ENCODE peak calls at places on chromosomes 2 and 18, in eight cellular contexts. M, G, S, O, U, R, F and H are unnamed samples.

GRCh38 chr2:233100192-233100998 is 40.3 kb downstream of the INPP5D start:
- DNase-seq in O (peak; percentile 79), R (no peak), F (no peak), G (no peak), U (peak; percentile 65), M (peak; percentile 55), S (no peak), H (no peak)

GRCh38 chr2:108355907-108356734 is 21.6 kb upstream of the SULT1C4 start:
- DNase-seq in F (no peak), U (no peak), S (no peak), G (no peak), O (no peak), R (no peak), M (no peak), H (peak; percentile 15)

GRCh38 chr2:28326469-28326805 is 66.2 kb upstream of the FOSL2 start:
- DNase-seq in O (no peak), G (no peak), R (no peak), S (no peak), F (no peak), M (no peak), U (no peak), H (no peak)

GRCh38 chr2:183248866-183249567 is 124.8 kb downstream of the NUP35 start:
- DNase-seq in G (peak; percentile 60), S (peak; percentile 27), R (peak; percentile 24), O (no peak), M (no peak), F (no peak), U (peak; percentile 17), H (peak; percentile 44)

GRCh38 chr18:77068321-77068841 is 64.2 kb downstream of the MBP start:
- DNase-seq in G (no peak), O (peak; percentile 85), M (no peak), F (no peak), U (no peak), R (no peak), S (no peak), H (no peak)

GRCh38 chr2:23419171-23420090 is 34.5 kb downstream of the KLHL29 start:
- DNase-seq in S (no peak), U (no peak), M (no peak), G (no peak), R (no peak), O (no peak), F (no peak), H (no peak)

GRCh38 chr2:191382801-191383200 is 137.6 kb downstream of the MYO1B start:
- DNase-seq in M (no peak), U (no peak), O (no peak), S (no peak), F (no peak), R (no peak), G (no peak), H (peak; percentile 63)

GRCh38 chr2:170926743-170927297 is 2.2 kb upstream of the GORASP2 start:
- DNase-seq in M (no peak), G (no peak), O (no peak), F (no peak), U (no peak), S (no peak), R (no peak), H (no peak)

GRCh38 chr2:41598161-41598894 is 449.5 kb upstream of the PKDCC start:
- DNase-seq in O (no peak), S (no peak), R (no peak), F (peak; percentile 46), M (no peak), U (no peak), G (no peak), H (no peak)

GRCh38 chr2:44330801-44331200 is 30.5 kb downstream of the PREPL start:
- DNase-seq in R (no peak), M (no peak), S (no peak), F (no peak), G (no peak), U (no peak), O (no peak), H (no peak)

GRCh38 chr2:238574490-238575271 is 148.0 kb downstream of the ASB1 start:
- DNase-seq in M (no peak), R (no peak), S (no peak), U (no peak), G (no peak), F (no peak), O (no peak), H (no peak)

GRCh38 chr18:3411327-3411726 is 38.6 kb upstream of the TGIF1 start:
- DNase-seq in G (no peak), R (no peak), M (no peak), U (no peak), F (no peak), O (no peak), S (no peak), H (no peak)

GRCh38 chr2:217330647-217331046 is 470.8 kb upstream of the TNP1 start:
- DNase-seq in G (peak; percentile 35), S (no peak), U (no peak), R (no peak), O (no peak), M (no peak), F (no peak), H (no peak)

GRCh38 chr2:108968619-108969018 is 20.4 kb downstream of the EDAR start:
- DNase-seq in F (no peak), G (no peak), U (no peak), R (no peak), M (no peak), O (no peak), S (no peak), H (peak; percentile 45)

GRCh38 chr2:6083131-6083530 is 390.9 kb downstream of the SOX11 start:
- DNase-seq in R (no peak), S (no peak), U (no peak), G (peak; percentile 62), O (no peak), M (no peak), F (no peak), H (no peak)

GRCh38 chr2:8215159-8215863 is 466.5 kb upstream of the ID2 start:
- DNase-seq in F (no peak), M (no peak), U (peak; percentile 7), S (no peak), R (no peak), O (no peak), G (no peak), H (no peak)

DNA sequence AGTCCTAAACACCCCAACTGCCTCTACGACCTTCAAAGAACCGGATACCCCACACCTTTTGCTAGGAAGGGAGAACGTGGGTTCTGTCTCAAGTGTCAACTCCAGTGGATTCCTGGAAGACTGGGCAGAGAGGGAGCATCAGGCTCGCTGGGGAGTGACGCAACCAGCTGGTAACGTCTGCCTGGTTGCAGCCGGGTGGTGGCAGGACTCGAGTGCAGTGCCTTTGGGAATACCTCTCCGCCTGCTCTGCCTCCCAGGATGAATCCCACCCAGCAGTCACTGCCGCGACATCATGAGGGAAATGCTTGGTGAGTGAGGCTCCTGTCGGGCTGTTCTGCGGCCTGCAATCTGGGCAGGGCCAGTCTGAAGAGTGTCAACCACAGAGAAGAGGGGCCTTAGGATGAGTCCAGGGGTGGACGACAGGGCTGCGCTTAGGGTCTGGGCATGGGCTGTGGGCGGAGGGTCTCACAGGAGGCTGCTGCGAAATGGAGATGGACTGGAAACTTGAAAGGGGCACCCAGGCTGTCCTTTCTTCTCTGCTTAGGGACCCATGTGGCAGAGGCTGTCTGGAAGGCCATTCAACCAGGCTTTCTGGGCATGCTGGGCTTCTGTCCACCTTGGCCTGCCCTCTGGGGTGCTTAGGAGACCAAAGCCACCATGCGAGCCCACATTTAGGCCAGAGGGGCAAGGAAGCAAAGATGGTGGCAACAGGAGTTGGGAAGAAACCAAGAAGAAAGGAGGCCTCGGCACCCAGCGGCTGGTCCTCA is 12.9 kb downstream of the GPR17 start:
- DNase-seq in M (no peak), U (no peak), F (peak; percentile 61), G (no peak), O (no peak), S (no peak), R (no peak), H (no peak)
- H3K4me1 ChIP-seq in M (no peaks in the 10 kb centered on the region), U (no peaks in the 10 kb centered on the region), F (no peaks in the 10 kb centered on the region), G (no peaks in the 10 kb centered on the region), O (peaks cover 26% of the 10 kb centered on the region), S (peaks cover 16% of the 10 kb centered on the region), R (no peaks in the 10 kb centered on the region), H (no peaks in the 10 kb centered on the region)

DNA sequence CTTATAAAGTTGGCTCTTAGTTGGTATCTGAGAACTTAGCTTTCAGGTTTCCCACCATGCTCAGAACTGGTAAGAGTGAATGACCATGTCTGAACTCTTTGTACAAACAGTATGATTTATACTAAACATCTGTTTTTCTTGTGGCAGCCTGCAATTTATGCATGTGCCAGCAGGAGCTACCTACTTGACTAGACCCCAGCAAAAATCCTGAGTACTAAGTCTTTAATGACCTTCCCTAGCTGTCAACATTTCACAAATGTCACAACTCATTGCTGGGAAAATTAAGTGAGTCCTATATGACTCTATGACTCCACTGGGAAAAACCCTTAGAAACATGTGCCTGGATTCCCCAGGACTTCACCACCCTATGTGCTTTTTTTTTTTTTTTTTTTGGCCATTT is 1225.8 kb downstream of the SUCLG1 start:
- DNase-seq in U (no peak), G (no peak), R (peak; percentile 4), S (no peak), F (no peak), O (no peak), M (no peak), H (peak; percentile 23)
- TF ChIP-seq CTCF in U (no peak), G (no peak), R (peak; percentile 35), S (peak; percentile 16), F (no peak), O (no peak), M (no peak), H (no peak)

DNA sequence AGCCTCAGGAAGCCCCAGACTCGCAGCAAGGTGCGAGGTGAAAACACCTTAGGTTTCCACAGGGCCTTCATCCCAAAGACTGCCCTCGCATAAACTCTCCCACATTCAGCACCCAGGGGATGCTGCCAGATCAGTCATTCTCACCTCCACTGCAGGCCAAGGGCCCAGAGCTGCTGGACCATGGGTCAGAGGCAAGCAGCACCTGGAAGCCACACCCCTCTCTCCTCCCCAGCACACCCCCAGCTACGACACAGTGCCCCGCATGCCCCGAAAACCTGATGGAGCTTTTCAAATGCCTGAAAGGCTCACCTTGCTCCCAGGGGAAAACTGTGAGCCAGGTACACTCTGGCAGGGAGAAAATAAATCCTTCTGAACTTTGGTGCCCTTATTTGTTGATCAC is 31.9 kb upstream of the LDLRAD4 start:
- DNase-seq in G (no peak), U (no peak), M (no peak), O (no peak), R (no peak), S (no peak), F (no peak), H (no peak)
- H3K4me1 ChIP-seq in G (no peaks in the 10 kb centered on the region), U (no peaks in the 10 kb centered on the region), M (no peaks in the 10 kb centered on the region), O (no peaks in the 10 kb centered on the region), R (no peaks in the 10 kb centered on the region), S (no peaks in the 10 kb centered on the region), F (no peaks in the 10 kb centered on the region), H (no peaks in the 10 kb centered on the region)

GRCh38 chr2:168443818-168444217 is 12.3 kb upstream of the CERS6 start:
- DNase-seq in G (no peak), O (no peak), F (no peak), M (no peak), U (no peak), R (no peak), S (no peak), H (peak; percentile 18)
- TF ChIP-seq CTCF in G (no peak), O (no peak), F (no peak), M (no peak), U (peak; percentile 9), R (no peak), S (no peak), H (peak; percentile 47)